ENCODE peak calls at places on chromosomes 4 and X, in five cellular contexts. A, C, P, V and M are unnamed samples.

GRCh38 chr4:150821641-150822040 is 193.4 kb downstream of the LRBA start:
- DNase-seq in V (no peak), P (peak), A (no peak), C (peak), M (no peak)

GRCh38 chrX:34559325-34559724 is 97.8 kb downstream of the TMEM47 start:
- DNase-seq in A (no peak), P (peak), C (peak), V (no peak), M (no peak)

GRCh38 chrX:20432048-20432447 is 165.3 kb upstream of the RPS6KA3 start:
- DNase-seq in A (no peak), C (peak), V (no peak), P (peak), M (no peak)

GRCh38 chrX:12379666-12380065 is 241.4 kb downstream of the FRMPD4 start:
- DNase-seq in V (no peak), A (no peak), C (no peak), P (peak), M (no peak)

GRCh38 chrX:36787787-36788186 is 220.4 kb upstream of the FAM47C start:
- DNase-seq in P (no peak), A (no peak), C (no peak), V (peak), M (no peak)

GRCh38 chrX:129698150-129698549 is 40.6 kb upstream of the XPNPEP2 start:
- DNase-seq in P (no peak), A (no peak), V (no peak), C (no peak), M (peak)

GRCh38 chr4:65552071-65552470 is 118.2 kb downstream of the EPHA5 start:
- DNase-seq in A (no peak), C (no peak), P (peak), V (no peak), M (no peak)

GRCh38 chr4:179624768-179625181 is 2182.5 kb upstream of the AGA start:
- DNase-seq in V (no peak), A (no peak), P (peak), C (peak), M (peak)

GRCh38 chrX:44093431-44093830 is 120.2 kb upstream of the NDP start:
- DNase-seq in C (no peak), P (no peak), A (no peak), V (no peak), M (no peak)

GRCh38 chr4:6633091-6633906 is 7.2 kb upstream of the MRFAP1 start:
- DNase-seq in P (no peak), V (no peak), C (no peak), A (peak), M (peak)

GRCh38 chr4:114773341-114773740 is 174.7 kb downstream of the UGT8 start:
- DNase-seq in C (no peak), P (no peak), V (no peak), A (no peak), M (no peak)

GRCh38 chr4:112053825-112054224 is 91.4 kb upstream of the FAM241A start:
- DNase-seq in P (no peak), C (no peak), V (no peak), A (no peak), M (no peak)

DNA sequence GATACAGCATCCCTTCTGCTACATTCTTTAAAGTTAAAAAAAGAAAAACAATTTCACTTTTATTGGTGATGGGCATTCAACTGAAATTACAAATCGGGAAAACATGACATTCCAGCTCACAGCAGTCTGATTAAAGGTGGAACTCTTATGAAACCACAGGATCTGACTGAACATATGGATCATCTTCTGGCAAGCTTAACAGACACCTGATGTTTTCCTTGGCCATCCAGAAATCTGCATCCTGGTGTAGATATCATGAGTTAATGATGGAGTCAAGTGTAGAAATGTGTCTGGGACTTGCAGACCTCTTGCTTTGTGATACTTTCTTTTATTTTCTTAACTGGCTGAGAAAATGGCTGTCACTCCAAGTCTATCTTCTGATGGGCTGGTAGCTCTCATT is 167.9 kb downstream of the CBR4 start:
- DNase-seq in C (no peak), V (no peak), A (no peak), P (peak), M (no peak)
- TF ChIP-seq CTCF in C (no peak), V (no peak), A (no peak), P (no peak), M (no peak)

DNA sequence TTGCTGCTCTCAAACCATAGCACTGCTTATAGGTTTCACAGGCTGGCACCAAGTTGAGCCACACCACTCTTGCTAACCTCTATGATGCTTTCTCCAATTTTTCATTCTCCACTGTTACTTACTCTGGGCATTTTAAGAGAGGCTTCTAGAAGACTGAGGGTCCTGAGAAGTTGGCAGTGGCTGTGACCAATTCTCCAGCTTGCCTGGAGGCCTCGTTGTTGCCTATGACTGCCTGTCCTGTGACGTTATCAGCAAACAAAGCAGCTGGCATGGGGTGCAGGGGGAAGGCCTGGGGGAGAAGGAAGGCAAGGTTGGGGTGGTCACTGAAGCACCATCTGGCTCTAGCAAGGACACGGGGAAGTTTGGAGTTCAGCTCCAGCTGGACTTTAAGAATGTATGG is 30.4 kb upstream of the PDLIM3 start:
- DNase-seq in C (no peak), P (no peak), V (peak), A (no peak), M (no peak)
- H3K27ac ChIP-seq in C (peak), P (no peak), V (peak), A (no peak), M (no peak)

GRCh38 chrX:57329008-57329407 is 42.5 kb downstream of the FAAH2 start:
- DNase-seq in A (no peak), C (no peak), P (no peak), V (no peak), M (no peak)
- TF ChIP-seq CTCF in A (no peak), C (no peak), P (no peak), V (no peak), M (no peak)

GRCh38 chr4:10122236-10122932 is 5.8 kb upstream of the WDR1 start:
- DNase-seq in C (no peak), V (no peak), A (no peak), P (no peak), M (no peak)
- H3K27ac ChIP-seq in C (no peak), V (no peak), A (no peak), P (no peak), M (no peak)

GRCh38 chrX:46647251-46647650 is 73.7 kb downstream of the CHST7 start:
- DNase-seq in A (no peak), V (no peak), C (no peak), P (peak), M (no peak)
- TF ChIP-seq CTCF in A (no peak), V (no peak), C (no peak), P (no peak), M (no peak)

DNA sequence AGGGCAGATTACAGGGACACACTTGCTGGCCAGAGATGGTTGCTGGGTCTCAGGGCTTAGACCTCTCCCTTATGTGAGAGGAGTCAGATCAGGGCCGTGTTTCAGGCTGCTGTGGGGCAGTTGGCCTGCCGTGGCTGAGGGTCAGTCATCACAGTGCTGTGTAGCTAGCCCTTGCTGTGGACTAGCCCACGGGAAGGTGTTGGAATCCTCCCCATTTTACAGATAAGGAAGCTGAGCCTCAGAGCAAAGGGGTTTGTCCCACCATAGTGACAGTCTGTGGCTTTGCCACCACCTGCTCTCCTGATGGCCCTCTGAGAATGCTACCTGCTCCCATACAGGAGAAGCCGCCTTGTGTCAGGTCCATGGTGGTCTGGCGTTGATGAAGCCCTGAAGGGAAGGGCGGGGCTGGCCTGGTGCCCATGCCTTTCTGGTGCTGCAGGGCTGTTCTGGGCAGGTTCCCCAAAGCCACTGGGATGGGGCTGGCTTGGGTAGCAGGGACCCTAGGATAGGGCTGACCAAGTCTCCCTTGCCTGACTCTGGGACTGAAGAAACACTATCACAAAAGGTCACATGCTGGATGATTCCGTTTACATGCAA is 2.4 kb upstream of the FAM53A start:
- DNase-seq in P (no peak), A (no peak), V (no peak), C (no peak), M (no peak)
- H3K27ac ChIP-seq in P (no peak), A (no peak), V (no peak), C (no peak), M (no peak)

GRCh38 chrX:54640103-54640428 is 110.0 kb downstream of the GNL3L start:
- DNase-seq in C (no peak), V (no peak), P (no peak), A (peak), M (no peak)
- TF ChIP-seq CTCF in C (no peak), V (no peak), P (no peak), A (no peak), M (peak)

GRCh38 chr4:140382732-140383131 is 9.3 kb downstream of the SCOC start:
- DNase-seq in V (no peak), P (no peak), A (no peak), C (no peak), M (no peak)
- H3K27ac ChIP-seq in V (no peak), P (no peak), A (no peak), C (no peak), M (no peak)